ENCODE peak calls at places on chromosomes 2 and 18, in six cellular contexts. F, T, R, M, V and Y are unnamed samples. For H3K36me3, the result is how much of the 10 kb centered on the place peaks cover.

GRCh38 chr2:153214349-153214748 is 264.2 kb downstream of the RPRM start:
- DNase-seq in F (no peak), T (no peak), R (no peak), M (no peak), V (no peak), Y (no peak)

GRCh38 chr2:129863350-129863749 is 116.1 kb upstream of the RAB6C start:
- DNase-seq in F (no peak), T (no peak), R (no peak), M (no peak), V (no peak), Y (peak)

GRCh38 chr2:218370410-218371063 is 11.5 kb upstream of the SLC11A1 start:
- DNase-seq in F (peak), T (peak), R (no peak), M (no peak), V (no peak), Y (peak)

GRCh38 chr2:138071720-138072719 is 107.7 kb downstream of the HNMT start:
- DNase-seq in F (no peak), T (peak), R (no peak), M (no peak), V (no peak), Y (no peak)

GRCh38 chr2:203201426-203201825 is 37.4 kb upstream of the CYP20A1 start:
- DNase-seq in F (no peak), T (no peak), R (no peak), M (no peak), V (peak), Y (no peak)

GRCh38 chr2:238498691-238499295 is 72.1 kb downstream of the ASB1 start:
- DNase-seq in F (no peak), T (no peak), R (no peak), M (no peak), V (no peak), Y (no peak)

GRCh38 chr2:72214429-72215143 is 66.9 kb upstream of the CYP26B1 start:
- DNase-seq in F (no peak), T (peak), R (no peak), M (no peak), V (peak), Y (no peak)

GRCh38 chr2:16368951-16369350 is 296.7 kb downstream of the CYRIA start:
- DNase-seq in F (no peak), T (no peak), R (no peak), M (no peak), V (no peak), Y (no peak)

GRCh38 chr18:51188024-51188701 is 9.3 kb downstream of the MEX3C start:
- DNase-seq in F (no peak), T (no peak), R (no peak), M (no peak), V (no peak), Y (no peak)

GRCh38 chr18:51182824-51183223 is 14.7 kb downstream of the MEX3C start:
- DNase-seq in F (no peak), T (no peak), R (no peak), M (no peak), V (no peak), Y (no peak)

GRCh38 chr18:51183372-51184091 is 13.9 kb downstream of the MEX3C start:
- DNase-seq in F (no peak), T (no peak), R (no peak), M (no peak), V (no peak), Y (no peak)

GRCh38 chr18:51185075-51185474 is 12.4 kb downstream of the MEX3C start:
- DNase-seq in F (no peak), T (no peak), R (no peak), M (no peak), V (no peak), Y (no peak)

GRCh38 chr18:51184092-51184458 is 13.4 kb downstream of the MEX3C start:
- DNase-seq in F (no peak), T (no peak), R (no peak), M (no peak), V (no peak), Y (no peak)
- H3K36me3 ChIP-seq in F (under half), T (under half), R (under half), M (under half), V (under half), Y (under half)

DNA sequence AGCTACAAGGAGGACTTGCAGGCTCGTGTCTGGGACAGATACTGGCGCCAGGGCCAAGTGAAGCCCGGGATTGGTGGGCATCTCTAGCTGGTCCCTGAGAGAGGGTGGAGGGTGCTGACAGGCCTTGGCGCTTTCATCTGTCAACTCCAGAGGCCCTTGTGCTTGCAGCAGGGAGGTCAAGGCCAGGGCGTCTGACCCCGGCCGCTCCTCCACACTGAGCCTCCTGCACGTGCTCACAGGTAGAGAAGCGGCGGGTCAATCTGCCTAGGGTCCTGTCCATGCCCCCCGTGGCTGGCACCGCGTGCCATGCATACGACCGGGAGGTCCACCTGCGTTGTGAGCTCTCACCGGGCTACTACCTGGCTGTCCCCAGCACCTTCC is 9.5 kb downstream of the CAPN10 start:
- DNase-seq in F (peak), T (no peak), R (no peak), M (no peak), V (no peak), Y (no peak)
- H3K36me3 ChIP-seq in F (under half), T (under half), R (half or more), M (under half), V (under half), Y (under half)

DNA sequence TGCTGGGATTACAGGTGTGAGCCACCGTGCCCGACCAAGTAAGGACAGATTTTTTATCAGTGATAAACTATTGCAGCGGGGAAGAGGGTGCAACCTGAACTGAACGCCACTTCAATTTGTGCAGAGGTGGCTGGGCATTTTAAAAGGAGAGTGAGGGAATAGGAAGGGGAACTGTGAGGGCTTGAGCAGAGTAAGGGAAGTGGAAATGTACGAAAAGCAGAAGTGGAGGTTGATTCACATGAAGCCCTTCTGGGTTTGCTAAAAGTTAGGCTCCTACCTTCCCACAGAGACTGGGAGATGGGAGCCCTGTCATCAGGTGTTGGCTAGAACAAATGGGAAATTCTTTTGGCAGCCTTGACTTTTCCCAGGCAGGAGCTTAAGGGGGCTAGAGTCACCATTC is 6.1 kb downstream of the STK11IP start:
- DNase-seq in F (no peak), T (no peak), R (no peak), M (no peak), V (no peak), Y (no peak)
- H3K36me3 ChIP-seq in F (under half), T (under half), R (half or more), M (under half), V (under half), Y (under half)

GRCh38 chr2:131122496-131122895 is 17.4 kb downstream of the PLEKHB2 start:
- DNase-seq in F (no peak), T (no peak), R (no peak), M (no peak), V (no peak), Y (no peak)

GRCh38 chr2:131125195-131125757 is 20.1 kb downstream of the PLEKHB2 start:
- DNase-seq in F (no peak), T (no peak), R (no peak), M (no peak), V (no peak), Y (no peak)

GRCh38 chr2:131120815-131121317 is 15.7 kb downstream of the PLEKHB2 start:
- DNase-seq in F (no peak), T (no peak), R (no peak), M (no peak), V (no peak), Y (no peak)

GRCh38 chr2:131121464-131121863 is 16.3 kb downstream of the PLEKHB2 start:
- DNase-seq in F (no peak), T (peak), R (no peak), M (no peak), V (no peak), Y (no peak)

DNA sequence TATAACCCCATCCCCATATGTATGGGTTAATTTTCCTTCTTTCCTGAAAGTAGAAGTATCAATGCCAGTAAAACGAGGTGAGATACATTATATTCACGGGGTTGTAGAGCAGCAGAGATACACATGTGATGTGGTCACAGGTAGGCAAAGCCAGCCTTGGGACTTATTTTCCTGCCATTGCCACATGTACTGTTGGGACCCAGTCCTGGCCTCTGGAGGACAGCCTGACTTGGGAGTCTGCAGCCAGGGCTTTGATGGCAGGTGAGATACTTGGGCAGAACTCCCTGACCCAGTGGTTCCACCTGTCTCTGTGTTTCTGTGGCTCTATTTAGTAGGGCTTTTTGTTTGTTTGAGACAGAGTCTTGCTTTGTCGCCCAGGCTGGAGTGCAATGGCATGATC is 18.1 kb downstream of the PLEKHB2 start:
- DNase-seq in F (no peak), T (no peak), R (no peak), M (no peak), V (no peak), Y (no peak)
- H3K36me3 ChIP-seq in F (under half), T (under half), R (under half), M (under half), V (under half), Y (under half)